ENCODE peak calls at places on chromosomes 11 and 22, in four cellular contexts. E is K562, L is WTC11, C is GM12878. U is an unnamed sample.

GRCh38 chr22:29780781-29781676 is 13.9 kb downstream of the UQCR10 start:
- DNase-seq in L (no peak), E (peak; percentile 77), C (no peak), U (peak; percentile 26)

GRCh38 chr11:18521123-18521522 is 5.6 kb downstream of the TSG101 start:
- DNase-seq in E (no peak), C (no peak), L (no peak), U (no peak)

GRCh38 chr22:46833228-46833627 is 70.8 kb downstream of the TBC1D22A start:
- DNase-seq in L (peak; percentile 67), C (no peak), E (no peak), U (no peak)

GRCh38 chr11:76658231-76658630 is 12.3 kb downstream of the LRRC32 start:
- DNase-seq in C (no peak), L (peak; percentile 6), E (no peak), U (no peak)

GRCh38 chr11:123321641-123322040 is 108.4 kb upstream of the GRAMD1B start:
- DNase-seq in C (no peak), E (no peak), L (no peak), U (no peak)

GRCh38 chr11:57482782-57483569 is 22.6 kb downstream of the RTN4RL2 start:
- DNase-seq in L (peak; percentile 78), C (no peak), E (no peak), U (peak; percentile 96)

GRCh38 chr11:61174949-61175348 is 13.7 kb upstream of the VPS37C start:
- DNase-seq in E (no peak), C (no peak), L (no peak), U (no peak)

GRCh38 chr11:23990346-23990745 is 506.5 kb upstream of the LUZP2 start:
- DNase-seq in E (no peak), L (no peak), C (no peak), U (no peak)

GRCh38 chr22:47442821-47443220 is 680.4 kb downstream of the TBC1D22A start:
- DNase-seq in L (no peak), C (no peak), E (no peak), U (no peak)

GRCh38 chr22:42365337-42365865 is 66.8 kb downstream of the NFAM1 start:
- DNase-seq in C (no peak), E (no peak), L (peak; percentile 46), U (peak; percentile 64)

GRCh38 chr11:66438009-66438503 is 592 bp downstream of the MRPL11 start:
- DNase-seq in C (no peak), E (peak; percentile 52), L (no peak), U (no peak)

GRCh38 chr11:8241373-8242112 is 22.1 kb downstream of the LMO1 start:
- DNase-seq in C (no peak), L (no peak), E (no peak), U (no peak)

GRCh38 chr11:46736146-46736545 is 17.1 kb downstream of the F2 start:
- DNase-seq in E (no peak), L (no peak), C (no peak), U (no peak)

GRCh38 chr22:45429921-45430775 is 16.7 kb downstream of the RIBC2 start:
- DNase-seq in L (no peak), C (no peak), E (no peak), U (peak; percentile 19)

GRCh38 chr11:134228625-134229024 is 4.2 kb downstream of the VPS26B start:
- DNase-seq in C (peak; percentile 83), E (no peak), L (no peak), U (no peak)

GRCh38 chr11:111331711-111332479 is 33.5 kb downstream of the POU2AF3 start:
- DNase-seq in L (no peak), E (no peak), C (no peak), U (peak; percentile 58)

GRCh38 chr22:38413085-38414008 is 41.7 kb downstream of the KCNJ4 start:
- DNase-seq in E (no peak), L (peak; percentile 11), C (no peak), U (no peak)

GRCh38 chr11:112352907-112353306 is 92.2 kb upstream of the PLET1 start:
- DNase-seq in E (no peak), C (no peak), L (no peak), U (no peak)

GRCh38 chr22:28241637-28242290 is 322.7 kb upstream of the PITPNB start:
- DNase-seq in L (no peak), E (no peak), C (no peak), U (no peak)

GRCh38 chr11:100810146-100810545 is 123.1 kb downstream of the ARHGAP42 start:
- DNase-seq in C (no peak), E (no peak), L (no peak), U (no peak)

GRCh38 chr22:35330258-35330861 is 30.7 kb downstream of the TOM1 start:
- DNase-seq in L (no peak), C (no peak), E (no peak), U (no peak)

GRCh38 chr22:49016909-49017768 is 810.5 kb downstream of the BRD1 start:
- DNase-seq in L (no peak), C (no peak), E (no peak), U (no peak)

GRCh38 chr11:71232364-71232763 is 20.0 kb downstream of the SHANK2 start:
- DNase-seq in L (peak; percentile 1), E (no peak), C (no peak), U (no peak)

GRCh38 chr11:126355324-126355925 is at the start of gene ST3GAL4:
- DNase-seq in C (peak; percentile 11), E (peak; percentile 98), L (peak; percentile 87), U (peak; percentile 100)

GRCh38 chr22:44728761-44729261 is 23.6 kb upstream of the ARHGAP8 start:
- DNase-seq in L (no peak), C (no peak), E (no peak), U (peak; percentile 36)

GRCh38 chr11:36349345-36350136 is 53.5 kb downstream of the PRR5L start:
- DNase-seq in E (no peak), L (no peak), C (no peak), U (no peak)

GRCh38 chr11:36350137-36350513 is 54.0 kb downstream of the PRR5L start:
- DNase-seq in E (no peak), C (no peak), L (no peak), U (no peak)

GRCh38 chr11:36356201-36356600 is 60.1 kb downstream of the PRR5L start:
- DNase-seq in C (peak; percentile 57), E (no peak), L (no peak), U (no peak)

GRCh38 chr11:36354221-36355003 is 58.3 kb downstream of the PRR5L start:
- DNase-seq in L (no peak), E (no peak), C (peak; percentile 42), U (no peak)

DNA sequence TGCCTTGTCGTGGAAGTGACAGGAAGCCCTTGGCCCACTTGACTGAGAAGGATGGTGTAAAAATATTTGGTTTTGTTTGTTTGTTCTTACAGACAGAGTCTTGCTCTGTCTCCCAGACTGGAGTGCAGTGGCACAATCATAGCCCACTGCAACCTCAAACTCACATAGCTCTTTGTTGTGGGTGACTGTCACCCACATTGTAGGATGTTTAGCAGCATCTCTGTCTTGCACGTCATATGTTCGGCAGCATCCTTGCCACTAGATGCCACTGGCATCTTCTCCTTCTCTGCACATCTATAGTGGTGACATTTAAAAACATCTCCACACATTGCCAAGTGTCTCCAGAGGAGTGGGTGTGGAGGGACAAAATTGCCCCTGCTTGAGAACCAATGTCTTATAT is 56.8 kb downstream of the PRR5L start:
- DNase-seq in C (no peak), E (no peak), L (no peak), U (no peak)
- TF ChIP-seq USF1 in C (no peak), E (no peak), L (no peak), U (no peak)

GRCh38 chr11:118008271-118008903 is 22.2 kb downstream of the IL10RA start:
- DNase-seq in C (no peak), L (no peak), E (no peak), U (no peak)

GRCh38 chr11:118009821-118010737 is 23.9 kb downstream of the IL10RA start:
- DNase-seq in E (no peak), C (no peak), L (no peak), U (no peak)

GRCh38 chr11:118014022-118014421 is 27.8 kb downstream of the IL10RA start:
- DNase-seq in C (no peak), L (no peak), E (no peak), U (no peak)

GRCh38 chr11:118012083-118012669 is 26.0 kb downstream of the IL10RA start:
- DNase-seq in E (peak; percentile 39), L (no peak), C (no peak), U (no peak)

DNA sequence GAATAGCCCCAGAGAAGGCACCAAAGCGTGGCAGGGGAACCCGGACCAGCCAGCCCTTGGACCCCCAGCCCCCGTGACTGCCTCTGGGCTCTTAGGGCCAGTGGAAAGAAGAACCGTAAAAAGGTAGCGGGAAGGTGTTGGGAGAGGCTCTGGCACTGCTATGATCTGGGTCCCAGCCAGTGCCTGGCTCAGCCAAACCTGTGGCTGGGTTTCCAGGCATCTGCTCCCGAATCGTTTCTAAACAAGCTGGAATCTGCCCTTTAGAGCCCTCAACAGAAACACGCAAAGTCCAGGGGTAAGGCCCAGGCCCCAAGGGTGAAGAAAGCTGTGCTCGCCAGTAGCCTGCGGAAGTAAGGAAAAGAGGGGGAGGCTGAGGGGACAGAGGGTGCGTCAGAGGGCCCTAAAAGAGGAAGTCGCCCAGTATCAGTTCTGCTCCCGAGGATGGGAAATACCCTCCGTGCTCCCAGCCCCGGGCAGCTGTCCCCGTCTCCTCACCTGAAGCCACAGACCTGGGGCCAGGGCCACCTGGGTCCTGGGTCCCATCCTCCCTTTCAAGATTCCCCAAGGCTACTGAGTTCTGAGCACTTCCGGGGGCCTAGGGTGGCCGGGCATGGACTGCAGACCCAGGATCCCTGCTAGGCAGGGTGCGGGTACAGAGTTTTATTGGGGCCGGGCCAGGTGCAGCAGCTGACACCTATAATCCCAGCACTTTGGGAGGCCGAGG is 24.7 kb downstream of the IL10RA start:
- DNase-seq in C (peak; percentile 86), L (no peak), E (no peak), U (no peak)
- TF ChIP-seq USF1 in C (no peak), L (no peak), E (no peak), U (no peak)

DNA sequence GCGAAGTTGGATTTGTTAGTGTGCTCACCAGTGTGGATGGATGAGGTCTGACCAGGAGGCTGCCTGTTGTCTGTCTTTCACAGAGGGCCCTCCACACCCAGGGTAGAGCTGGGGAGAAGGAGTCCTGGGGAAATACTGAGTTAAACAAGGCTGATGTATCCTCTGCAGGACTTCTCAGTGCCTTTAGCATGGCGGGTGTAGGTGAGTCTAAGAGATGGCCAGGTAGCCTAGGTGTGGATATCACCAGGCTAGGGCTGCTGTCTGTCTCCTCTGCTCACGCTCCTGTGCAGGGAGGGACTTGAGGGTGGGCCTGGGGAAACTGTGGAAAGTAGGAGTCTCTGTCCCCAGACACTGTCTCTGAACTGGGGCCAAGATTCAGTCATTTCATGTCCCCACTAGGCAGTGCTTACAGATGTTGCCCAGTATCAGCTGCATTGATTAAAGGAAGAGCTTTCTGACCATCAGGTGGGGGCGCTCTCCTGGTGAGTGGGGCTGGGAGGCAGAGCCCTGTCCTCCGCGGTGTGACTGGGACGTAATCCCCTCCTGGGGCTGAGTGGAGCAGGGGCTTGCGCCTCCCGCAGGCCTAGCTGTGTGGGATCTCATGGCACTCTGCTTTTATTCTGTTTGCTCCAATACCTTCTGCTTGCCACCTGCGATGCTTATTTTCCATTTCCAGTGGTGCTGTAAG is 35.5 kb upstream of the CCDC188 start:
- DNase-seq in L (peak; percentile 81), E (peak; percentile 90), C (no peak), U (peak; percentile 59)
- TF ChIP-seq USF1 in L (no peak), E (peak; percentile 5), C (no peak), U (no peak)

GRCh38 chr11:58575377-58576020 is at the start of gene LPXN:
- DNase-seq in L (no peak), E (no peak), C (no peak), U (no peak)

GRCh38 chr11:58576792-58577440 is 1.3 kb upstream of the LPXN start:
- DNase-seq in C (no peak), L (no peak), E (peak; percentile 10), U (peak; percentile 5)

GRCh38 chr11:58577441-58578135 is 1.3 kb upstream of the ZFP91 start:
- DNase-seq in C (peak; percentile 66), L (no peak), E (peak; percentile 71), U (no peak)

GRCh38 chr11:58573451-58574104 is 2.1 kb downstream of the LPXN start:
- DNase-seq in L (no peak), C (no peak), E (peak; percentile 11), U (no peak)

GRCh38 chr11:58574851-58575250 is 805 bp downstream of the LPXN start:
- DNase-seq in C (no peak), L (no peak), E (no peak), U (no peak)
- TF ChIP-seq USF1 in C (no peak), L (no peak), E (no peak), U (no peak)